ENCODE peak calls at places on chromosomes 16 and 17, in nine cellular contexts. L is tibial nerve, A is transverse colon, U is stomach, P is esophagus muscularis mucosa, Q is SK-N-SH, I is A549, V is GM12878, N is H1. Z is an unnamed sample.

GRCh38 chr17:27553019-27553511 is 77.9 kb upstream of the LGALS9 start:
- DNase-seq in A (peak; percentile 36), N (no peak), I (peak; percentile 59), P (no peak), U (no peak), V (no peak), Q (no peak), L (peak; percentile 24), Z (no peak)

GRCh38 chr16:1330260-1330914 is 3.1 kb upstream of the BAIAP3 start:
- DNase-seq in Q (no peak), I (peak; percentile 42), V (no peak), N (peak; percentile 89), L (no peak), U (no peak), A (no peak), P (no peak), Z (no peak)

GRCh38 chr17:1060991-1061390 is 64.1 kb downstream of the TIMM22 start:
- DNase-seq in P (no peak), Q (no peak), U (peak; percentile 87), A (peak; percentile 54), L (no peak), V (no peak), I (peak; percentile 78), N (no peak), Z (no peak)

GRCh38 chr16:47084198-47084597 is 59.5 kb downstream of the NETO2 start:
- DNase-seq in I (no peak), P (no peak), N (no peak), L (no peak), Q (no peak), A (no peak), U (no peak), V (no peak), Z (no peak)

GRCh38 chr16:66905633-66906539 is 12.8 kb downstream of the CDH16 start:
- DNase-seq in A (peak; percentile 86), I (no peak), L (no peak), V (no peak), Q (peak; percentile 41), N (no peak), U (peak; percentile 86), P (no peak), Z (no peak)

GRCh38 chr17:17666111-17666714 is 15.0 kb upstream of the RAI1 start:
- DNase-seq in I (peak; percentile 66), U (peak; percentile 28), A (peak; percentile 55), V (no peak), Q (no peak), P (no peak), L (no peak), N (no peak), Z (no peak)

GRCh38 chr16:49588729-49589384 is 215.3 kb downstream of the C16orf78 start:
- DNase-seq in I (peak; percentile 22), U (peak; percentile 17), A (no peak), L (no peak), N (peak; percentile 53), Q (no peak), V (no peak), P (no peak), Z (no peak)

GRCh38 chr16:89193021-89193575 is 7.2 kb downstream of the SLC22A31 start:
- DNase-seq in Q (peak; percentile 87), L (no peak), N (peak; percentile 84), V (no peak), U (peak; percentile 62), A (peak; percentile 63), P (no peak), I (peak; percentile 84), Z (peak; percentile 85)

GRCh38 chr16:68645494-68646388 is 631 bp downstream of the CDH3 start:
- DNase-seq in U (no peak), A (no peak), N (peak; percentile 82), Q (peak; percentile 74), V (no peak), I (no peak), P (no peak), L (no peak), Z (peak; percentile 64)

GRCh38 chr17:48127371-48128051 is 19.9 kb downstream of the SNX11 start:
- DNase-seq in V (no peak), L (no peak), I (peak; percentile 61), A (no peak), N (no peak), P (no peak), U (no peak), Q (no peak), Z (no peak)

GRCh38 chr16:81624718-81625543 is 154.2 kb upstream of the PLCG2 start:
- DNase-seq in I (no peak), V (no peak), Q (no peak), L (no peak), U (no peak), N (no peak), P (no peak), A (no peak), Z (no peak)

GRCh38 chr16:10738231-10739077 is 5.2 kb upstream of the NUBP1 start:
- DNase-seq in P (no peak), V (peak; percentile 82), A (peak; percentile 34), U (peak; percentile 48), L (peak; percentile 34), I (peak; percentile 84), N (no peak), Q (no peak), Z (peak; percentile 59)

GRCh38 chr16:30561212-30561816 is 3.1 kb upstream of the ZNF764 start:
- DNase-seq in A (peak; percentile 44), Q (no peak), V (no peak), U (peak; percentile 39), I (no peak), P (no peak), N (peak; percentile 77), L (no peak), Z (peak; percentile 71)

GRCh38 chr16:87576191-87576590 is 26.1 kb upstream of the JPH3 start:
- DNase-seq in U (no peak), V (no peak), Q (no peak), I (no peak), A (no peak), L (no peak), P (no peak), N (no peak), Z (no peak)

GRCh38 chr16:17023606-17024005 is 447.2 kb downstream of the XYLT1 start:
- DNase-seq in N (no peak), U (no peak), L (no peak), P (no peak), I (no peak), A (no peak), Q (no peak), V (no peak), Z (no peak)

GRCh38 chr16:17027488-17028129 is 443.2 kb downstream of the XYLT1 start:
- DNase-seq in P (no peak), N (no peak), V (peak; percentile 83), Q (no peak), I (no peak), L (no peak), U (no peak), A (no peak), Z (no peak)

GRCh38 chr16:17024514-17024913 is 446.2 kb downstream of the XYLT1 start:
- DNase-seq in V (no peak), N (no peak), U (no peak), P (no peak), L (no peak), I (no peak), Q (no peak), A (no peak), Z (no peak)

GRCh38 chr16:17029602-17030350 is 441.0 kb downstream of the XYLT1 start:
- DNase-seq in P (no peak), U (no peak), Q (no peak), I (no peak), N (no peak), A (no peak), V (no peak), L (no peak), Z (no peak)

DNA sequence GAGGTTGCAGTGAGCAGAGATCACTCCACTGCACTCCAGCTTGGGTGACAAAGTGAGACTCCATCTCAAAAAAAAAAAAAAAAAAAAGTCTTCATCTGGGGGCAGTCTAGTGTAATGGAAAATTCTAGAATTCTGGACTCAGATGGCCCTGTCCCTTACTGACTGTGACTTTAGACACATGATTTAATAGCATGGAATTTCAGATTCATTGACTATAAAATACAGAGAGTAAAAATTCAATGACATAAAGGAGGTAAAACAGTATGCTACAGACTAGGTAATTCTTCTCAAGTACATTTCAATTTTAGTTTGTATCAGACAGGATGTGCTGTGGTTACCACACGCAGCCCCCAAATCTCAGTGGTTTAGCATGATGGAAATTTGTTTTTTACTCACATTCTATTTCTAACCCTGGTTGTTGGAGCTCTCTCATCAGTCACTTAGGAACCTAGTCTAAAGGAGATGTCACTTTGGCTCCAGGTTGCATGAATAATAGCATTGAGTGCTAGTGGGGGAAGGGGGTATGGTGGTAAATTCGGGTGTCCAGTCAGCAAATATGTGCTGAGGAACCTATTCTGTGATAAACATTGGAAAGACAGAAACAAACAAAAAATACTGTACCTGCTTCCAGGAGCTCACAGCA is 444.0 kb downstream of the XYLT1 start:
- DNase-seq in P (no peak), I (no peak), N (no peak), A (peak; percentile 10), V (peak; percentile 92), Q (no peak), L (no peak), U (no peak), Z (no peak)
- TF ChIP-seq EP300 in P (no peak), I (no peak), N (no peak), A (no peak), V (peak; percentile 91), Q (no peak), L (no peak), U (no peak), Z (no peak)

DNA sequence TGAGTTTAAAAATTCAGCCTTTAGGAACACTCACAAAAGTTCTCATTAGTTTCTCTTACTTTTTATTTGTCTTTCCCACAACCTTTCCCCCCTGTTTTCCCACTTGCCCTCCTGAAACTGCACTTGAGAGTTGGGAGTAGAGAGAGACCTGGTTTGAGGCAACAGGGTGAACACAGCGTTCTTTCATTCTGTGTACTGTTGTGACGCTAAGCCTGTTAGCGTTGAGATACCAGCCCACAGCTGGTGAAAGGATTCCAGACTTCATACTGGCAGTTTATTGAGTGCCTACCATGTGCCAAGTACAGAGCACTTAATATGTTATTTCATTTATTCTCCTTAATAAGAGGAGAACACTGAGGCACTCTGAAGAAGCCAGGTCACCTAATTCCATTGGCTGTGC is 10.3 kb downstream of the TNRC6C start:
- DNase-seq in V (no peak), A (no peak), U (no peak), P (no peak), Q (no peak), I (no peak), L (no peak), N (no peak), Z (no peak)
- TF ChIP-seq EP300 in V (no peak), A (no peak), U (no peak), P (no peak), Q (no peak), I (no peak), L (no peak), N (no peak), Z (no peak)

GRCh38 chr17:71349908-71350600 is 770.8 kb upstream of the SOX9 start:
- DNase-seq in Q (no peak), L (no peak), A (no peak), N (no peak), I (no peak), U (no peak), P (no peak), V (no peak), Z (no peak)
- TF ChIP-seq EP300 in Q (no peak), L (no peak), A (no peak), N (no peak), I (no peak), U (no peak), P (no peak), V (no peak), Z (no peak)

DNA sequence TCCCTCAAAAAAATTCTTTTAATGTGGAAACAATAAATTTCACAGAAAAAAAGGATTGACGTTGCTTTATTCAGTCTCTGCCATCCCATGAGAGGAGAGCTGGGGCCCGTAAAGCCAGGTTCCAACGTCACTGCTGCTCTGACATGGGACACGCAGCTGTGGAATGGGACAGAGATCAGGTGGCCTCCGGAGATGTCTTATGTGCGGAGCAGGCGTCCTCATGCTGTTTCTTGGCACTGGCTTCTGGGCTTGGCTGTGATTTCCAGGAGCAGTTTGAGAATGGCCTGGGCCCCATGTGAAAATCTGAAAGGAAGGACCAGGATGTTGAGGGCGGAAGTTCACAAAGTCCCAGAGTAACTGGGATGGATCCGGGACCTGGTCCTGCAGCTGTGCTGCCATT is 32.4 kb downstream of the NDEL1 start:
- DNase-seq in L (peak; percentile 43), V (no peak), N (no peak), Q (no peak), P (no peak), A (no peak), I (no peak), U (no peak), Z (no peak)
- TF ChIP-seq EP300 in L (no peak), V (no peak), N (no peak), Q (no peak), P (no peak), A (no peak), I (no peak), U (no peak), Z (no peak)

Z was measured in ovary.